ENCODE peak calls at places on chromosomes 1 and 21, in four cellular contexts. W is WTC11, A is K562, H is HepG2. M is an unnamed sample.

GRCh38 chr1:55234016-55234415 is 18.9 kb upstream of the USP24 start:
- DNase-seq in H (no peak), A (no peak), W (no peak), M (no peak)

GRCh38 chr21:35969281-35969680 is 91.0 kb downstream of the SETD4 start:
- DNase-seq in A (no peak), W (no peak), H (no peak), M (no peak)

GRCh38 chr21:38804617-38805281 is 980 bp upstream of the ETS2 start:
- DNase-seq in H (no peak), A (peak), W (peak), M (no peak)

GRCh38 chr1:210254298-210254697 is 21.7 kb downstream of the SERTAD4 start:
- DNase-seq in A (no peak), H (no peak), W (no peak), M (no peak)

GRCh38 chr1:21234779-21235178 is 55.5 kb downstream of the ECE1 start:
- DNase-seq in A (no peak), W (no peak), H (no peak), M (no peak)

GRCh38 chr1:55447488-55447887 is 232.3 kb upstream of the USP24 start:
- DNase-seq in W (no peak), H (peak), A (no peak), M (no peak)

GRCh38 chr1:180534199-180534598 is 24.6 kb upstream of the OVAAL start:
- DNase-seq in A (no peak), W (no peak), H (no peak), M (no peak)

GRCh38 chr1:154888757-154889156 is 18.7 kb upstream of the KCNN3 start:
- DNase-seq in W (no peak), A (no peak), H (no peak), M (no peak)

GRCh38 chr1:19042675-19043578 is 86.5 kb upstream of the IFFO2 start:
- DNase-seq in W (peak), H (no peak), A (no peak), M (no peak)

GRCh38 chr21:36847189-36847588 is 119.3 kb downstream of the HLCS start:
- DNase-seq in H (peak), W (no peak), A (no peak), M (no peak)

GRCh38 chr1:18999287-18999852 is 42.9 kb upstream of the IFFO2 start:
- DNase-seq in H (no peak), A (no peak), W (no peak), M (no peak)

GRCh38 chr1:54376085-54377039 is 29.8 kb downstream of the SSBP3 start:
- DNase-seq in H (peak), A (peak), W (no peak), M (no peak)

GRCh38 chr1:207076181-207076949 is 12.3 kb upstream of the C4BPB start:
- DNase-seq in H (no peak), W (no peak), A (peak), M (no peak)

GRCh38 chr1:85327759-85328158 is 51.3 kb upstream of the BCL10 start:
- DNase-seq in W (no peak), H (peak), A (no peak), M (no peak)

GRCh38 chr1:41740058-41740457 is 178.7 kb downstream of the HIVEP3 start:
- DNase-seq in H (no peak), A (no peak), W (no peak), M (no peak)

GRCh38 chr1:203597386-203598040 is 29.1 kb upstream of the ATP2B4 start:
- DNase-seq in A (no peak), W (no peak), H (no peak), M (no peak)

GRCh38 chr21:44522753-44523204 is 17.2 kb downstream of the KRTAP10-1 start:
- DNase-seq in H (no peak), A (no peak), W (no peak), M (no peak)

GRCh38 chr1:59596432-59596831 is 218.3 kb upstream of the HOOK1 start:
- DNase-seq in H (no peak), A (no peak), W (no peak), M (no peak)

GRCh38 chr1:149942207-149942606 is 5.5 kb upstream of the MTMR11 start:
- DNase-seq in H (peak), A (peak), W (peak), M (peak)

GRCh38 chr1:206456577-206457375 is 13.5 kb upstream of the IKBKE start:
- DNase-seq in W (no peak), A (no peak), H (no peak), M (no peak)

GRCh38 chr1:52364235-52364839 is 1.7 kb downstream of the CC2D1B start:
- DNase-seq in H (no peak), A (no peak), W (no peak), M (no peak)

GRCh38 chr1:29406814-29407213 is 170.5 kb downstream of the PTPRU start:
- DNase-seq in H (no peak), A (no peak), W (no peak), M (no peak)

GRCh38 chr1:53945183-53945432 is 391 bp downstream of the IFT25 start:
- DNase-seq in W (no peak), A (no peak), H (no peak), M (no peak)

GRCh38 chr1:6491480-6491962 is at the start of gene PLEKHG5:
- DNase-seq in A (no peak), W (no peak), H (peak), M (no peak)

GRCh38 chr1:232927722-232928505 is 22.5 kb upstream of the NTPCR start:
- DNase-seq in W (no peak), H (no peak), A (no peak), M (no peak)

GRCh38 chr1:31765041-31765467 is 914 bp upstream of the ADGRB2 start:
- DNase-seq in W (peak), A (peak), H (no peak), M (peak)

GRCh38 chr1:63916485-63917360 is 142.9 kb downstream of the ROR1 start:
- DNase-seq in H (no peak), W (no peak), A (no peak), M (no peak)

GRCh38 chr21:45864436-45864835 is 117.1 kb upstream of the COL6A1 start:
- DNase-seq in A (no peak), W (no peak), H (no peak), M (no peak)

GRCh38 chr1:151455966-151456365 is 3.3 kb downstream of the POGZ start:
- DNase-seq in H (no peak), W (no peak), A (no peak), M (no peak)

GRCh38 chr1:58824753-58825389 is 41.0 kb upstream of the JUN start:
- DNase-seq in A (no peak), W (no peak), H (no peak), M (no peak)

GRCh38 chr1:68826861-68827260 is 330.0 kb upstream of the DEPDC1 start:
- DNase-seq in H (no peak), A (no peak), W (no peak), M (no peak)

GRCh38 chr1:173330149-173330951 is 123.2 kb upstream of the TNFSF4 start:
- DNase-seq in W (no peak), A (peak), H (no peak), M (no peak)

GRCh38 chr1:151175910-151176309 is at the start of gene TMOD4:
- DNase-seq in W (peak), H (no peak), A (peak), M (peak)

GRCh38 chr1:232766224-232766890 is 38.9 kb upstream of the MAP10 start:
- DNase-seq in H (no peak), W (no peak), A (no peak), M (no peak)

DNA sequence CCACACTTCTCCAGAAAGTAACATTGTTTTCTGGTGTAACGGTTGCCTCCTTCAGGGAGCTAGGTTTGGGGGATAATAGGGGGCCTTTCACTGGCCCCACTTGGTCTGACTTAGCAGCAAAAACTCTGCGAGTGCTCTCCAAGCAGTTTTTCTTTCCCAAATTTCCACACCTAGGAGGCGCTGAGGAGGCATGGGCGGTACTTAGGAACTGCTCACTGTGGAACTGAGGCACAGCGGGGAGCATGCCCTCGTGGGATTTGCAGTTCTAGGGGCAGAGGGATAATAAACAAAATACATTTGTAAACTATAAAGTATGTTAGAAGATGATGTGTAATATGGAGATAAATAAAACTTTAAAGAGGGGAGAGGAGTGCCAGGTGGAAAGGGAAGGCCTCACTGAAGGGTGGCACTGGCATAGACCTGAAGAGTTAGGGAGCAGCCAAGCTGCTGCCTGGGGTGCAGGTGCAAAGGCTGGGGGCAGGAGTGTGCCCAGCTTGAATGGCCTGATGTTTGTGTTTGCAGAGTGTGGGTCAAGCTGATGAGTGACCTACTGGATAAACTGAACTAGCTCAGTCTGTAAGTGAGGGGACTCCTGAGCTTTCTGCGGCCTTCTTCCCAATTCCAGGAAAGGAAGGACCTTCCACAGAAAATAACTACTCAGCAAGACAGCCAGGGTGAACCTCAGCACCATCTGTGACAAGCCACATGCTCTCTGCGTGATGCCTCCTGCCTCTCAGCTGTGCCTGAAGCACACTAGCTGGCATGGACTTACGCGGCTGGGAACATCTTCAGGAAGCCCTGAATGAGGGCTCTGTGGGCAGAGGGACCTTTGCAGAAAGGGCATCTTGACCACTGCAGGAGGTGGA is 1.9 kb downstream of the EPHX1 start:
- DNase-seq in A (peak), H (peak), W (peak), M (peak)
- TF ChIP-seq ELF4 in A (no peak), H (no peak), W (no peak), M (no peak)

GRCh38 chr1:4778056-4778455 is 123.6 kb downstream of the AJAP1 start:
- DNase-seq in W (no peak), H (no peak), A (peak), M (peak)
- TF ChIP-seq ELF4 in W (no peak), H (no peak), A (no peak), M (no peak)

DNA sequence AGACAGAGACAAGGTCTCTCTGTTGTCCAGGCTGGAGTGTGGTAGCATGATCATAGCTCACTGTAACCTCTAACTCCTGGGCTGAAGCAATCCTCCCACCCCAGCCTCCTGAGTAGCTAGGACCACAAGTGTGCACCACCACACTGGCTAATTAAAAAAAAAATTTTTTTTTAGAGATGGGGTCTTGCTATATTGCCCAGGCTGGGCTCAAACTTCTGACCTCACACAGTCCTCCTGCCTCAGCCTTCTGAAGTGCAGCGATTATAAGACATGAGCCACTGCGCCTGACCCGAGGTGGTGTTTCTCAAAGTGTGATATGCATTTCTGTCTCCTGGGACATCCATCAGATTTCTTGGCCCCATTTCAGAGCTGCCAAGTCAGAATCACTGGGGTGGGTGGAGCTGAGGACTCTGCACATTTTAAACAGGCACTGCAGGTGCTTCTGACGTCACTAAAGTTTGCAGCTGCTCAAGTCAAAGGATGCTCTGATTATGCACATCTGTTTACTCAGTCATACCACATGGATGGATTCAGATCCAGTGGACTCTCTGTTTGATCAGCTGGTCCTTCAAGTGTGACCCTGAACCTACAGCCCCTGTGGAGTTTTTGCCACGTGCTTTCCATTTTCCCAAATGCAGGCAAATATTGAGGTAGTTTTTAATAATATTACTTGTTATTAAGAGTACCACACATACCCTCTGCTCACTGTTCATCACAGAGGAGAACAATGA is 21.4 kb downstream of the TGFB2 start:
- DNase-seq in A (no peak), W (no peak), H (peak), M (no peak)
- TF ChIP-seq ELF4 in A (no peak), W (no peak), H (no peak), M (no peak)

DNA sequence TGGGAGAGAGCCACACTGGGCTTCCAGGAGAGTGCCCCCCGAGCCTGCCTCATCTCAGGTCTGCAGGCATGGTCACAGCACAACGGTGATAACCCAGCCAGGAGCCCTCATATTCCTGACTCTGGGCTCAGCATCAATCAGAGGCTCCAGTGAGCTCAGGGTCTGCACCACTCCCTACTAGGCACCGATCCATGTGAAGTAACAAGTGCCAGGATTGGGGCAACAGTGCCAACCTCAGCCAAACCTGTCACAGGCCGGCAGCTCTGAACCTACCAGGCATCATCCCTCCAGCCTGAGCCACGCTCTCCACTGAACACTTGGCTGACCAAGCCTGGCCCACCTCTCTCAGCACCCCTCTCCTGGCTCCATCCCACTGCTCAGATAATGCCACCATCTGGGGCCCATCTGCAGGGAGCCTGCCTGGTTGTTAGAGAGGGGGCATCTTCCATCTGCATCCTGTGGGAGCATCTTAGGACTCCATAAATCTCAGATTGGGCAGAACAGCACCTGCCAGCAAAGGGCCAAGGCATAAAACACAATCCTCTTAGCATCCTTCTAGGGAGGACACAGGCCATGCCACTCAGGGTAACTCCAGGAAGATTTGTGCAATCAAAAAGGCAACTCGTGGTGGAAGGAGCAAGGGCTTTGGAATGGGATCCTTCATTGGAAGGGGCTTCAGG is 213.7 kb upstream of the CSF3R start:
- DNase-seq in H (no peak), A (no peak), W (no peak), M (no peak)
- TF ChIP-seq ELF4 in H (no peak), A (no peak), W (no peak), M (no peak)

DNA sequence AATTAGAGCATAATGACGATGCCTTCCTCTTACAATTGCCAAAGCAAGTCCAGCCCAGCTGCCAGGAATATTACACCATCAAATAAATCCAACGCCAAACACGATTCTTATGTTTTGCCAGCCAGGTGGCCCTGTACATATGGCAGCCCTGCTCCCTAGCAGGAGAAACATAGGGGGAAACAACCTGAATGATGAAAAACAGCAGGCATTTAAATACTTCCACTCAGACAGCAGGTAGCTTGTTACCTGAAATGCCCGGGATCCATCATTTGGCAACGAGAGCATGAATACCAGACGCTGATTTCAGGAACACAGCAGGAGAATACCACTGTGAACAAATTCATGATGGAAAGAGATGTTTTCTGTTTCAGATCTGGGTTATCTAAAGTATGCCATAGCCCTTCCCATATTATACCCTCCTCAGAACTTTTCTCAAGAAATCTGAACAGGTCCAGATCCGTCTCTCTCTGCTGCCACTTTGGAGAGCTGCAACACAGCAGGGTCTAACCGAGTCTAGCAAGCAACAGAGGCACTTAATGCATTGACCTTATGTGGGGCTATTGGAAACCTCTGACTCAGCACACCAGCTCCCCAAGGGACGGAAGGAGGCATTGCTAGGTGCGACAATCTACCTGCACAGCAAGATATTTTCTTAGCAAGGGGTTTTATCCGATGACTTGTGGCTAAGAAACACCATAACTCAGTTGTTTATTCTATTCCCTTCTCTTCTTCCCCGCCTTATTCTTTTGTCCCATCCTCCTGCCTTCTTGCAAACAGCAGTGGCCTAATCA is 166.3 kb downstream of the BARHL2 start:
- DNase-seq in A (no peak), W (peak), H (no peak), M (peak)
- TF ChIP-seq ELF4 in A (no peak), W (no peak), H (no peak), M (no peak)

GRCh38 chr1:235307158-235308124 is 20.5 kb downstream of the ARID4B start:
- DNase-seq in A (no peak), W (no peak), H (no peak), M (no peak)

GRCh38 chr1:235299514-235299858 is 28.5 kb downstream of the ARID4B start:
- DNase-seq in A (no peak), H (no peak), W (no peak), M (no peak)

GRCh38 chr1:235302143-235302542 is 25.8 kb downstream of the ARID4B start:
- DNase-seq in A (no peak), H (no peak), W (no peak), M (no peak)

GRCh38 chr1:235298772-235299513 is 29.0 kb downstream of the ARID4B start:
- DNase-seq in A (no peak), W (no peak), H (no peak), M (no peak)

DNA sequence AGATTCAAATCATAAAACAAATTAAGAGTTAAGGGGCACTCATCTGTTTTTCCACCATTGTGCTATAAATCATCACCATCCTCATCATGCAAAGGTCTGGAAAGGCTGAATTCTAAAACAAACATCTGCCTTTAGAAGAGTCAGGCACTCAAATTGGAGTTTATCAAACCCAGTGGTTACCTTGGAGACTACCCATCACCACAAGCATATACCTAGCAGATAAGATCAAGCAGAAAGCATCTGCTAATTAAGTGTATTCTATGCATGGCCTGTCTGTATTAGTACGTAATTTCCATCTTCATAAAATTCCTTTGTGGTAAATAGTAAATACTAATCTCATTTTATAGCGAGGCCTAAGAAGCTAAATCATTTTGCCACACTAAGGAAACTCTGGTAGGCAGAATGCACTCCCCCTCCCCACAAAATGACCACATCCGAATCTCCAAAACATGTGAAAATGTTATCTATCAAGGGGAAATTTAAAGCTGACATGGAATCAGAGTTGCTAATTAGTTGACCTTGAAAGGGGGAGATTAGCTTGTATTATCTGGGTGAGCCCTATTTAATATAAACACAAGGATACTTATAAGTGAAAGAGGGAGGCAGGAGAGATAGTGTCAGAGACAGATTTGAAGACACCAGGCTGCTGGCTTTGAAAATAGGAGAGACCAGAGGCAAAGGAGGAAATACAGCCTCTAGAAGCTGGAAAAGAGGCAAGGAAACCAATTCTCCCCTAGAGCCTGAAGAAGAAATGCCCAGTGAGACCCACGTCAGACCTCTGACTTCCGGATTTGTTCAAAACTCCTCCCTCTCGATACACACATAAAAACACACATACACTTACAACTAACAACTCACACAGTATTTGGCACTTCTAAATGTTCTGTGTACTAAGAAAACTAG is 23.2 kb downstream of the ARID4B start:
- DNase-seq in W (no peak), A (no peak), H (no peak), M (no peak)
- TF ChIP-seq ELF4 in W (no peak), A (no peak), H (no peak), M (no peak)

GRCh38 chr1:181948372-181948771 is 113.1 kb downstream of the ZNF648 start:
- DNase-seq in H (no peak), A (no peak), W (no peak), M (no peak)

GRCh38 chr1:181949500-181949899 is 112.0 kb downstream of the ZNF648 start:
- DNase-seq in W (no peak), A (no peak), H (no peak), M (no peak)

GRCh38 chr1:181951213-181951612 is 110.3 kb downstream of the ZNF648 start:
- DNase-seq in W (no peak), H (no peak), A (no peak), M (no peak)

GRCh38 chr1:181947441-181947840 is 114.1 kb downstream of the ZNF648 start:
- DNase-seq in W (no peak), H (no peak), A (no peak), M (no peak)
- TF ChIP-seq ELF4 in W (no peak), H (no peak), A (no peak), M (no peak)

M was measured in HEK293T.